ENCODE peak calls at places on chromosomes 3 and 15, in eight cellular contexts. C is right lobe of liver; D is tibial artery; X is CD4-positive, alpha-beta memory T cell; J is DND-41; G is neuronal stem cell; I is GM23338; M is ovary. U is an unnamed sample. For H3K4me1, the result is how much of the 10 kb centered on the place peaks cover.

GRCh38 chr15:33074942-33075341 is 119.6 kb downstream of the FMN1 start:
- DNase-seq in M (no peak), I (peak), J (no peak), C (no peak), X (no peak), G (no peak), D (no peak), U (no peak)

GRCh38 chr3:116263842-116264545 is 181.3 kb downstream of the LSAMP start:
- DNase-seq in J (no peak), X (no peak), M (no peak), I (no peak), C (no peak), G (no peak), D (no peak), U (no peak)

GRCh38 chr3:82165266-82165665 is 403.8 kb upstream of the GBE1 start:
- DNase-seq in X (no peak), G (peak), I (no peak), M (no peak), C (no peak), J (no peak), D (no peak), U (no peak)

GRCh38 chr15:100727291-100727851 is 125.0 kb downstream of the ASB7 start:
- DNase-seq in I (peak), D (no peak), G (no peak), M (no peak), C (no peak), X (no peak), J (no peak), U (no peak)

GRCh38 chr15:101637038-101637437 is 15.1 kb downstream of the TM2D3 start:
- DNase-seq in I (no peak), M (no peak), G (no peak), C (no peak), J (no peak), D (no peak), X (no peak), U (no peak)

GRCh38 chr15:66901336-66902100 is 163.9 kb upstream of the SMAD3 start:
- DNase-seq in C (no peak), X (no peak), M (no peak), I (no peak), J (no peak), D (no peak), G (no peak), U (no peak)

GRCh38 chr15:91345761-91346160 is 245.7 kb downstream of the SV2B start:
- DNase-seq in C (no peak), G (no peak), X (no peak), J (no peak), I (no peak), M (no peak), D (no peak), U (no peak)

GRCh38 chr3:18812316-18812715 is 336.0 kb upstream of the KCNH8 start:
- DNase-seq in G (no peak), J (no peak), D (no peak), C (no peak), I (no peak), X (no peak), M (no peak), U (no peak)

GRCh38 chr15:90883971-90884718 is at the start of gene FES:
- DNase-seq in X (no peak), C (peak), D (peak), M (peak), J (no peak), I (peak), G (peak), U (no peak)

GRCh38 chr15:68285243-68285980 is 7.9 kb downstream of the FEM1B start:
- DNase-seq in D (no peak), G (no peak), C (no peak), I (peak), J (no peak), M (no peak), X (no peak), U (no peak)

GRCh38 chr3:72844436-72844999 is 3.7 kb downstream of the SHQ1 start:
- DNase-seq in X (no peak), J (no peak), C (no peak), I (no peak), G (no peak), D (no peak), M (no peak), U (no peak)

GRCh38 chr3:155890671-155891190 is 20.3 kb downstream of the GMPS start:
- DNase-seq in G (no peak), X (no peak), M (no peak), C (no peak), J (no peak), D (no peak), I (no peak), U (no peak)

GRCh38 chr3:35639251-35640185 is at the start of gene ARPP21:
- DNase-seq in J (peak), X (no peak), G (peak), I (peak), D (no peak), M (no peak), C (peak), U (no peak)

GRCh38 chr3:190526787-190527767 is 13.2 kb downstream of the IL1RAP start:
- DNase-seq in M (no peak), D (no peak), X (no peak), C (no peak), I (no peak), G (no peak), J (peak), U (no peak)

GRCh38 chr3:143784446-143784845 is 63.8 kb downstream of the SLC9A9 start:
- DNase-seq in D (no peak), M (no peak), X (no peak), I (no peak), G (no peak), J (no peak), C (no peak), U (no peak)

GRCh38 chr15:89442671-89443307 is 53.6 kb downstream of the RHCG start:
- DNase-seq in J (peak), G (peak), M (no peak), C (no peak), D (no peak), I (peak), X (no peak), U (no peak)

GRCh38 chr3:173894-174293 is 22.7 kb upstream of the CHL1 start:
- DNase-seq in G (no peak), I (no peak), D (no peak), X (no peak), J (no peak), C (no peak), M (no peak), U (no peak)

GRCh38 chr15:74192751-74193150 is 9.8 kb downstream of the STRA6 start:
- DNase-seq in M (no peak), C (no peak), D (no peak), J (no peak), I (no peak), X (no peak), G (no peak), U (no peak)

GRCh38 chr3:188124184-188124583 is 29.8 kb upstream of the LPP start:
- DNase-seq in D (no peak), G (no peak), X (no peak), M (no peak), J (no peak), C (no peak), I (no peak), U (no peak)

GRCh38 chr3:175655366-175655765 is 796.2 kb downstream of the NAALADL2 start:
- DNase-seq in X (no peak), J (no peak), C (no peak), D (no peak), I (no peak), G (no peak), M (no peak), U (no peak)

GRCh38 chr15:45105586-45105985 is 8.4 kb downstream of the DUOX2 start:
- DNase-seq in I (no peak), J (no peak), D (no peak), M (no peak), G (no peak), X (no peak), C (no peak), U (no peak)

GRCh38 chr15:26628879-26629529 is 143.9 kb downstream of the GABRB3 start:
- DNase-seq in I (peak), C (no peak), G (no peak), M (peak), J (no peak), D (no peak), X (no peak), U (no peak)

GRCh38 chr3:73509066-73509465 is 115.7 kb downstream of the PDZRN3 start:
- DNase-seq in I (no peak), D (no peak), G (no peak), J (no peak), C (no peak), X (no peak), M (no peak), U (no peak)

GRCh38 chr15:64426845-64427465 is 33.4 kb upstream of the ZNF609 start:
- DNase-seq in J (no peak), D (no peak), G (no peak), X (no peak), I (peak), M (no peak), C (no peak), U (no peak)

GRCh38 chr15:60722328-60723112 is 243.6 kb upstream of the ICE2 start:
- DNase-seq in D (no peak), I (no peak), X (no peak), C (no peak), M (no peak), G (no peak), J (no peak), U (no peak)

GRCh38 chr3:76044601-76045600 is 259.6 kb upstream of the ZNF717 start:
- DNase-seq in G (peak), J (peak), X (no peak), M (no peak), C (no peak), D (peak), I (peak), U (no peak)

GRCh38 chr3:54954516-54954915 is 26.7 kb upstream of the LRTM1 start:
- DNase-seq in J (no peak), C (no peak), M (no peak), X (no peak), G (no peak), I (peak), D (no peak), U (no peak)

GRCh38 chr3:72272356-72272755 is 487.4 kb upstream of the PROK2 start:
- DNase-seq in D (no peak), X (no peak), M (no peak), J (no peak), G (no peak), I (no peak), C (no peak), U (no peak)

GRCh38 chr15:50064674-50065073 is 54.4 kb downstream of the ATP8B4 start:
- DNase-seq in J (no peak), I (no peak), M (no peak), G (no peak), X (no peak), D (no peak), C (no peak), U (no peak)

GRCh38 chr3:44883213-44883955 is 9.0 kb downstream of the TGM4 start:
- DNase-seq in C (no peak), G (no peak), M (no peak), X (no peak), J (no peak), I (peak), D (no peak), U (no peak)

GRCh38 chr3:12729313-12729676 is 29.8 kb downstream of the TMEM40 start:
- DNase-seq in I (no peak), G (no peak), M (no peak), D (no peak), J (no peak), X (no peak), C (no peak), U (no peak)

DNA sequence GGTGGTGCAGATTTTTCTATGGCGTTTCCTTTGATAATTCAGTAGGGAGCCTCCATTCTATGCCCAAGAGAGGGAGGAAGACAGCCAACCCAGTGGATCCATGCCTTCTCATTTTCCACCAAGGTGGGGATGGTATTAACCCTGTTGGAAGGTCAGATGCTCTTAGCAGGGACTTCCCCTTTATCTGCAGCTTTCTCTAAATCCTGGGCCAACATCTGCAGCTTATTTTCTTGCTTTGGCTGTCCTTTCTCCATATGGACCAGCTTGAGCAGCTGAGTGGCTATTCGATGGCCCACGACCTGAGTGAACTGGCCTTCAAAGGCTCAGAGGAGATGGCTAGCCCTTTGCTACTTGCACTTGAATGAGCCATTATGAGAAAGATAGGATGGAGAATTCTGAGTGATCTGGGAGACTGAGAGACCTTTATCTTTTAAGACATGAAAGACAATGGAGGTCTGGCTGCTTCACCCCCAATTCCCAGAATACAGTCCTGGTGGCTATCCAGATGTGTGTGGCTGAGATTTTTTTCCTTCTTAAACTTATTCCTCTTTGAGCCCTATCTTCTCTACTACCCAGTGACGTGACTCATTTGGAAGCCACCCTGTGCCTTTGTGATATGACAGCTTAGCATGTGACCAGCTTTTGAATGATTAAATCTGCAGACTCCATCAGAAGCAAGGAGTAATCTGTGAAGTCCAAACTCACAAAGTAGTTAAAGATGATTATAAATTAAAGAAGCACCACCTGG is 39.6 kb upstream of the TRAK1 start:
- DNase-seq in G (no peak), J (no peak), C (no peak), I (no peak), M (no peak), X (no peak), D (no peak), U (no peak)
- H3K4me1 ChIP-seq in G (under half), J (under half), C (under half), I (under half), M (under half), X (under half), D (under half), U (under half)

DNA sequence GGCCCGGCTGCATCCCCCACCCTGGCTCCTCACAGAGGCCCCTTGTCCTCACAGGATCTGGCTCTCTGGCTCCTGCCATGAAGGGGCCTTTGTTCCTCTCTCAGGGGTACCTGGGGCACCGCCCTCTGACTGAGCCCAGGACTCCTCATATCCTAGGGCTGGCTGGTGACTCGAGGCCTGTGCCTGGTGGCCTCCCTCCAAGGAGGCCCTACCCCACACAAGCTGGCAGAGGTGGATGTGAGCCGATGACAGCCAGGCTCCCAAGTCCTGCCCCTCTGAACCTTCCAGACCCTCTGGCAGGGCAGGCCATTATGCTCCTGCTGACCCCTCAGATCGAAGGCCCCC is 10.1 kb downstream of the PRKCD start:
- DNase-seq in D (no peak), C (no peak), J (no peak), I (no peak), M (no peak), G (no peak), X (no peak), U (peak)
- H3K4me1 ChIP-seq in D (under half), C (under half), J (under half), I (under half), M (under half), G (under half), X (under half), U (under half)

GRCh38 chr3:127788436-127788835 is 33.9 kb downstream of the MGLL start:
- DNase-seq in C (no peak), I (no peak), J (no peak), D (no peak), X (no peak), M (no peak), G (no peak), U (no peak)

GRCh38 chr3:127787071-127787490 is 35.2 kb downstream of the MGLL start:
- DNase-seq in M (no peak), X (no peak), I (no peak), J (no peak), G (no peak), C (no peak), D (peak), U (no peak)

GRCh38 chr3:127787966-127788365 is 34.3 kb downstream of the MGLL start:
- DNase-seq in J (no peak), M (no peak), I (no peak), C (no peak), X (no peak), G (no peak), D (no peak), U (no peak)

GRCh38 chr3:127786358-127787070 is 35.8 kb downstream of the MGLL start:
- DNase-seq in J (peak), C (no peak), G (no peak), M (peak), I (no peak), D (peak), X (no peak), U (no peak)

DNA sequence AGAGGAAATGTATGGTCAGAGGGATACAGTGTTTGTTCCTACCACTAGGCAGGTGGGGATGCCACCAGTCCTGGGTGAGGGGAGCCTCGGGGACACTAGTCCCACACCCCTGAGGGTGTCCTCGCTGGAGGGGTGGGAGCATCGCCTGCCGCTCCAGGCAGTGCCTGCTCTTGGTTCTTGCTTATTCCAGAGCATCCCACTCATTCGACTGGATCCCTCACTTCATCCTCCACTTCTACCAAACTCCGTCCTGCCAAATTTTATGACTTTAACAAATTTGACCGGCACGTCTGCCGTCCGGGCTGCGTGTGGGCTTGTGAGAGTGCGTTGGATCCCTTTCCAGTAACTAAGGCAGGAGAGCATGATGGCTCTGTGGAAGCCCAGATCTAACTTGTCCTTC is 34.8 kb downstream of the MGLL start:
- DNase-seq in J (no peak), C (no peak), G (no peak), D (no peak), I (no peak), M (no peak), X (no peak), U (no peak)
- H3K4me1 ChIP-seq in J (under half), C (under half), G (under half), D (under half), I (under half), M (under half), X (under half), U (under half)

GRCh38 chr15:95853350-95853749 is 477.1 kb upstream of the NR2F2 start:
- DNase-seq in G (no peak), J (no peak), C (no peak), D (no peak), I (no peak), X (no peak), M (no peak), U (no peak)
- H3K4me1 ChIP-seq in G (under half), J (under half), C (under half), D (under half), I (under half), X (under half), M (under half), U (under half)

DNA sequence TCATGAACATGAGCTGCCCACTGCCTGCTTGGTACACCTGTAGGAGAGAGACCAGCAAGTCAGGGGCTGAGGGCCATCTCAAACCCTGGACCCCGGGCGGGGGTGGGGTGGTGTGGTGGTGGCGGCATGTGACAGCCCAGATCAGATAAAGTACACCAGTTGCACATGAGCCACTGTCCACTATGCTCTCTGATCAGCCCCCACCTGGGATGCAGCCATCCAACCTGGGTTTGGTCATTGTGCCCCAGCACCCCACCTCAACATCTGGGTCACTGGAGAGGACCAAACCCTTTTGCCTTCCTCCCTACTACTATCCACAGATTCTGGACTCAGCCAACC is 3.0 kb upstream of the NCKIPSD start:
- DNase-seq in C (no peak), J (no peak), M (no peak), G (no peak), X (no peak), I (no peak), D (no peak), U (no peak)
- H3K4me1 ChIP-seq in C (under half), J (under half), M (under half), G (under half), X (under half), I (under half), D (under half), U (under half)